ENCODE peak calls at places on chromosomes 16 and 17, in nine cellular contexts. One of them, this sample, is unnamed.

GRCh38 chr17:10135539-10136257 is 62.7 kb downstream of the GAS7 start:
- DNase-seq in body of pancreas: peak; percentile 47
- DNase-seq in H54: no peak
- DNase-seq in stimulated activated CD8-positive, alpha-beta memory T cell treated with anti-CD3 and anti-CD28 coated beads, Interleukin-15, amount 100 ng/mL, for 1 hour: no peak
- DNase-seq in ACHN: no peak
- DNase-seq in SK-N-SH: no peak
- DNase-seq in effector memory CD4-positive, alpha-beta T cell: no peak
- DNase-seq in NCI-H2081: no peak
- DNase-seq in stimulated activated CD4-positive, alpha-beta T cell treated with anti-CD3 and anti-CD28 coated beads, Interleukin-15, amount 100 ng/mL, for 48 hours: no peak
- DNase-seq in this sample: no peak

GRCh38 chr16:88673685-88674398 is 11.0 kb upstream of the MVD start:
- DNase-seq in body of pancreas: no peak
- DNase-seq in H54: no peak
- DNase-seq in stimulated activated CD8-positive, alpha-beta memory T cell treated with anti-CD3 and anti-CD28 coated beads, Interleukin-15, amount 100 ng/mL, for 1 hour: no peak
- DNase-seq in ACHN: no peak
- DNase-seq in SK-N-SH: no peak
- DNase-seq in effector memory CD4-positive, alpha-beta T cell: no peak
- DNase-seq in NCI-H2081: no peak
- DNase-seq in stimulated activated CD4-positive, alpha-beta T cell treated with anti-CD3 and anti-CD28 coated beads, Interleukin-15, amount 100 ng/mL, for 48 hours: no peak
- DNase-seq in this sample: no peak

GRCh38 chr16:998211-998610 is 16.6 kb downstream of the SOX8 start:
- DNase-seq in body of pancreas: no peak
- DNase-seq in H54: no peak
- DNase-seq in stimulated activated CD8-positive, alpha-beta memory T cell treated with anti-CD3 and anti-CD28 coated beads, Interleukin-15, amount 100 ng/mL, for 1 hour: no peak
- DNase-seq in ACHN: no peak
- DNase-seq in SK-N-SH: no peak
- DNase-seq in effector memory CD4-positive, alpha-beta T cell: no peak
- DNase-seq in NCI-H2081: no peak
- DNase-seq in stimulated activated CD4-positive, alpha-beta T cell treated with anti-CD3 and anti-CD28 coated beads, Interleukin-15, amount 100 ng/mL, for 48 hours: no peak
- DNase-seq in this sample: no peak

GRCh38 chr17:48074322-48075054 is 26.3 kb downstream of the NFE2L1 start:
- DNase-seq in body of pancreas: peak; percentile 88
- DNase-seq in H54: no peak
- DNase-seq in stimulated activated CD8-positive, alpha-beta memory T cell treated with anti-CD3 and anti-CD28 coated beads, Interleukin-15, amount 100 ng/mL, for 1 hour: peak; percentile 72
- DNase-seq in ACHN: peak; percentile 94
- DNase-seq in SK-N-SH: peak; percentile 77
- DNase-seq in effector memory CD4-positive, alpha-beta T cell: peak; percentile 53
- DNase-seq in NCI-H2081: peak; percentile 78
- DNase-seq in stimulated activated CD4-positive, alpha-beta T cell treated with anti-CD3 and anti-CD28 coated beads, Interleukin-15, amount 100 ng/mL, for 48 hours: peak; percentile 67
- DNase-seq in this sample: peak; percentile 86

GRCh38 chr16:68490829-68491575 is 42.7 kb upstream of the SMPD3 start:
- DNase-seq in body of pancreas: peak; percentile 91
- DNase-seq in H54: peak; percentile 91
- DNase-seq in stimulated activated CD8-positive, alpha-beta memory T cell treated with anti-CD3 and anti-CD28 coated beads, Interleukin-15, amount 100 ng/mL, for 1 hour: no peak
- DNase-seq in ACHN: peak; percentile 78
- DNase-seq in SK-N-SH: no peak
- DNase-seq in effector memory CD4-positive, alpha-beta T cell: no peak
- DNase-seq in NCI-H2081: peak; percentile 18
- DNase-seq in stimulated activated CD4-positive, alpha-beta T cell treated with anti-CD3 and anti-CD28 coated beads, Interleukin-15, amount 100 ng/mL, for 48 hours: no peak
- DNase-seq in this sample: peak; percentile 87

GRCh38 chr17:31511176-31511540 is 119.7 kb downstream of the RAB11FIP4 start:
- DNase-seq in body of pancreas: peak; percentile 72
- DNase-seq in H54: no peak
- DNase-seq in stimulated activated CD8-positive, alpha-beta memory T cell treated with anti-CD3 and anti-CD28 coated beads, Interleukin-15, amount 100 ng/mL, for 1 hour: no peak
- DNase-seq in ACHN: no peak
- DNase-seq in SK-N-SH: no peak
- DNase-seq in effector memory CD4-positive, alpha-beta T cell: no peak
- DNase-seq in NCI-H2081: peak; percentile 9
- DNase-seq in stimulated activated CD4-positive, alpha-beta T cell treated with anti-CD3 and anti-CD28 coated beads, Interleukin-15, amount 100 ng/mL, for 48 hours: no peak
- DNase-seq in this sample: no peak

GRCh38 chr16:964696-965395 is 5.9 kb downstream of the LMF1 start:
- DNase-seq in body of pancreas: no peak
- DNase-seq in H54: no peak
- DNase-seq in stimulated activated CD8-positive, alpha-beta memory T cell treated with anti-CD3 and anti-CD28 coated beads, Interleukin-15, amount 100 ng/mL, for 1 hour: no peak
- DNase-seq in ACHN: no peak
- DNase-seq in SK-N-SH: no peak
- DNase-seq in effector memory CD4-positive, alpha-beta T cell: peak; percentile 64
- DNase-seq in NCI-H2081: no peak
- DNase-seq in stimulated activated CD4-positive, alpha-beta T cell treated with anti-CD3 and anti-CD28 coated beads, Interleukin-15, amount 100 ng/mL, for 48 hours: peak; percentile 74
- DNase-seq in this sample: no peak

GRCh38 chr17:4585203-4585939 is 1.0 kb downstream of the SMTNL2 start:
- DNase-seq in body of pancreas: no peak
- DNase-seq in H54: no peak
- DNase-seq in stimulated activated CD8-positive, alpha-beta memory T cell treated with anti-CD3 and anti-CD28 coated beads, Interleukin-15, amount 100 ng/mL, for 1 hour: no peak
- DNase-seq in ACHN: peak; percentile 80
- DNase-seq in SK-N-SH: no peak
- DNase-seq in effector memory CD4-positive, alpha-beta T cell: no peak
- DNase-seq in NCI-H2081: no peak
- DNase-seq in stimulated activated CD4-positive, alpha-beta T cell treated with anti-CD3 and anti-CD28 coated beads, Interleukin-15, amount 100 ng/mL, for 48 hours: no peak
- DNase-seq in this sample: peak; percentile 61

GRCh38 chr16:31106509-31107464 is 1.4 kb upstream of the BCKDK start:
- DNase-seq in body of pancreas: no peak
- DNase-seq in H54: no peak
- DNase-seq in stimulated activated CD8-positive, alpha-beta memory T cell treated with anti-CD3 and anti-CD28 coated beads, Interleukin-15, amount 100 ng/mL, for 1 hour: no peak
- DNase-seq in ACHN: no peak
- DNase-seq in SK-N-SH: no peak
- DNase-seq in effector memory CD4-positive, alpha-beta T cell: no peak
- DNase-seq in NCI-H2081: no peak
- DNase-seq in stimulated activated CD4-positive, alpha-beta T cell treated with anti-CD3 and anti-CD28 coated beads, Interleukin-15, amount 100 ng/mL, for 48 hours: no peak
- DNase-seq in this sample: peak; percentile 1

GRCh38 chr17:82942166-82943130 is 102.6 kb upstream of the ZNF750 start:
- DNase-seq in body of pancreas: no peak
- DNase-seq in H54: no peak
- DNase-seq in stimulated activated CD8-positive, alpha-beta memory T cell treated with anti-CD3 and anti-CD28 coated beads, Interleukin-15, amount 100 ng/mL, for 1 hour: no peak
- DNase-seq in ACHN: no peak
- DNase-seq in SK-N-SH: no peak
- DNase-seq in effector memory CD4-positive, alpha-beta T cell: no peak
- DNase-seq in NCI-H2081: no peak
- DNase-seq in stimulated activated CD4-positive, alpha-beta T cell treated with anti-CD3 and anti-CD28 coated beads, Interleukin-15, amount 100 ng/mL, for 48 hours: no peak
- DNase-seq in this sample: no peak

GRCh38 chr16:64449511-64449910 is 672.4 kb downstream of the CDH11 start:
- DNase-seq in body of pancreas: no peak
- DNase-seq in H54: no peak
- DNase-seq in stimulated activated CD8-positive, alpha-beta memory T cell treated with anti-CD3 and anti-CD28 coated beads, Interleukin-15, amount 100 ng/mL, for 1 hour: no peak
- DNase-seq in ACHN: no peak
- DNase-seq in SK-N-SH: no peak
- DNase-seq in effector memory CD4-positive, alpha-beta T cell: no peak
- DNase-seq in NCI-H2081: no peak
- DNase-seq in stimulated activated CD4-positive, alpha-beta T cell treated with anti-CD3 and anti-CD28 coated beads, Interleukin-15, amount 100 ng/mL, for 48 hours: no peak
- DNase-seq in this sample: no peak

GRCh38 chr16:62876133-62876532 is 839.9 kb upstream of the CDH8 start:
- DNase-seq in body of pancreas: no peak
- DNase-seq in H54: no peak
- DNase-seq in stimulated activated CD8-positive, alpha-beta memory T cell treated with anti-CD3 and anti-CD28 coated beads, Interleukin-15, amount 100 ng/mL, for 1 hour: no peak
- DNase-seq in ACHN: no peak
- DNase-seq in SK-N-SH: no peak
- DNase-seq in effector memory CD4-positive, alpha-beta T cell: no peak
- DNase-seq in NCI-H2081: no peak
- DNase-seq in stimulated activated CD4-positive, alpha-beta T cell treated with anti-CD3 and anti-CD28 coated beads, Interleukin-15, amount 100 ng/mL, for 48 hours: no peak
- DNase-seq in this sample: no peak

GRCh38 chr16:76741623-76742022 is 449.4 kb upstream of the MON1B start:
- DNase-seq in body of pancreas: no peak
- DNase-seq in H54: no peak
- DNase-seq in stimulated activated CD8-positive, alpha-beta memory T cell treated with anti-CD3 and anti-CD28 coated beads, Interleukin-15, amount 100 ng/mL, for 1 hour: no peak
- DNase-seq in ACHN: no peak
- DNase-seq in SK-N-SH: no peak
- DNase-seq in effector memory CD4-positive, alpha-beta T cell: no peak
- DNase-seq in NCI-H2081: no peak
- DNase-seq in stimulated activated CD4-positive, alpha-beta T cell treated with anti-CD3 and anti-CD28 coated beads, Interleukin-15, amount 100 ng/mL, for 48 hours: no peak
- DNase-seq in this sample: no peak

GRCh38 chr17:59464246-59464645 is 101.2 kb upstream of the DHX40 start:
- DNase-seq in body of pancreas: no peak
- DNase-seq in H54: no peak
- DNase-seq in stimulated activated CD8-positive, alpha-beta memory T cell treated with anti-CD3 and anti-CD28 coated beads, Interleukin-15, amount 100 ng/mL, for 1 hour: no peak
- DNase-seq in ACHN: no peak
- DNase-seq in SK-N-SH: no peak
- DNase-seq in effector memory CD4-positive, alpha-beta T cell: no peak
- DNase-seq in NCI-H2081: no peak
- DNase-seq in stimulated activated CD4-positive, alpha-beta T cell treated with anti-CD3 and anti-CD28 coated beads, Interleukin-15, amount 100 ng/mL, for 48 hours: no peak
- DNase-seq in this sample: no peak

GRCh38 chr16:85286970-85287814 is 174.9 kb upstream of the CIBAR2 start:
- DNase-seq in body of pancreas: no peak
- DNase-seq in H54: no peak
- DNase-seq in stimulated activated CD8-positive, alpha-beta memory T cell treated with anti-CD3 and anti-CD28 coated beads, Interleukin-15, amount 100 ng/mL, for 1 hour: no peak
- DNase-seq in ACHN: no peak
- DNase-seq in SK-N-SH: peak; percentile 93
- DNase-seq in effector memory CD4-positive, alpha-beta T cell: no peak
- DNase-seq in NCI-H2081: no peak
- DNase-seq in stimulated activated CD4-positive, alpha-beta T cell treated with anti-CD3 and anti-CD28 coated beads, Interleukin-15, amount 100 ng/mL, for 48 hours: no peak
- DNase-seq in this sample: no peak

GRCh38 chr16:50762241-50762640 is 20.4 kb downstream of the CYLD start:
- DNase-seq in body of pancreas: no peak
- DNase-seq in H54: no peak
- DNase-seq in stimulated activated CD8-positive, alpha-beta memory T cell treated with anti-CD3 and anti-CD28 coated beads, Interleukin-15, amount 100 ng/mL, for 1 hour: no peak
- DNase-seq in ACHN: no peak
- DNase-seq in SK-N-SH: no peak
- DNase-seq in effector memory CD4-positive, alpha-beta T cell: no peak
- DNase-seq in NCI-H2081: no peak
- DNase-seq in stimulated activated CD4-positive, alpha-beta T cell treated with anti-CD3 and anti-CD28 coated beads, Interleukin-15, amount 100 ng/mL, for 48 hours: no peak
- DNase-seq in this sample: no peak

This sample was measured in hepatocyte.